ENCODE peak calls at places on chromosomes 13 and 19, in eight cellular contexts. One of them, this sample, is unnamed. For H3K36me3, the result is how much of the 10 kb centered on the place peaks cover.

GRCh38 chr19:38213911-38214625 is 10.0 kb downstream of the DPF1 start:
- DNase-seq in right lobe of liver: no peak
- DNase-seq in stomach: no peak
- DNase-seq in Panc1: no peak
- DNase-seq in psoas muscle: no peak
- DNase-seq in heart left ventricle: no peak
- DNase-seq in brain microvascular endothelial cell: peak
- DNase-seq in neuronal stem cell: no peak
- DNase-seq in this sample: no peak

GRCh38 chr13:85314686-85315085 is 484.5 kb downstream of the SLITRK6 start:
- DNase-seq in right lobe of liver: no peak
- DNase-seq in stomach: no peak
- DNase-seq in Panc1: no peak
- DNase-seq in psoas muscle: no peak
- DNase-seq in heart left ventricle: no peak
- DNase-seq in brain microvascular endothelial cell: no peak
- DNase-seq in neuronal stem cell: peak
- DNase-seq in this sample: no peak

GRCh38 chr19:48964205-48965032 is 690 bp upstream of the FTL start:
- DNase-seq in right lobe of liver: peak
- DNase-seq in stomach: peak
- DNase-seq in Panc1: no peak
- DNase-seq in psoas muscle: no peak
- DNase-seq in heart left ventricle: no peak
- DNase-seq in brain microvascular endothelial cell: peak
- DNase-seq in neuronal stem cell: no peak
- DNase-seq in this sample: no peak

GRCh38 chr13:29758591-29759114 is 91.8 kb downstream of the UBL3 start:
- DNase-seq in right lobe of liver: no peak
- DNase-seq in stomach: peak
- DNase-seq in Panc1: no peak
- DNase-seq in psoas muscle: peak
- DNase-seq in heart left ventricle: peak
- DNase-seq in brain microvascular endothelial cell: peak
- DNase-seq in neuronal stem cell: no peak
- DNase-seq in this sample: no peak

GRCh38 chr13:107834717-107835116 is 380.6 kb downstream of the LIG4 start:
- DNase-seq in right lobe of liver: no peak
- DNase-seq in stomach: no peak
- DNase-seq in Panc1: no peak
- DNase-seq in psoas muscle: no peak
- DNase-seq in heart left ventricle: no peak
- DNase-seq in brain microvascular endothelial cell: peak
- DNase-seq in neuronal stem cell: no peak
- DNase-seq in this sample: no peak

GRCh38 chr19:1177322-1178114 is 3.5 kb upstream of the SBNO2 start:
- DNase-seq in right lobe of liver: no peak
- DNase-seq in stomach: no peak
- DNase-seq in Panc1: no peak
- DNase-seq in psoas muscle: no peak
- DNase-seq in heart left ventricle: no peak
- DNase-seq in brain microvascular endothelial cell: peak
- DNase-seq in neuronal stem cell: no peak
- DNase-seq in this sample: no peak

GRCh38 chr13:30727491-30728350 is 7.6 kb upstream of the ALOX5AP start:
- DNase-seq in right lobe of liver: no peak
- DNase-seq in stomach: no peak
- DNase-seq in Panc1: no peak
- DNase-seq in psoas muscle: no peak
- DNase-seq in heart left ventricle: no peak
- DNase-seq in brain microvascular endothelial cell: no peak
- DNase-seq in neuronal stem cell: no peak
- DNase-seq in this sample: no peak

GRCh38 chr19:40494191-40494838 is 27.5 kb downstream of the SPTBN4 start:
- DNase-seq in right lobe of liver: no peak
- DNase-seq in stomach: no peak
- DNase-seq in Panc1: no peak
- DNase-seq in psoas muscle: no peak
- DNase-seq in heart left ventricle: no peak
- DNase-seq in brain microvascular endothelial cell: no peak
- DNase-seq in neuronal stem cell: no peak
- DNase-seq in this sample: no peak

GRCh38 chr19:45147835-45148676 is 12.7 kb downstream of the NKPD1 start:
- DNase-seq in right lobe of liver: no peak
- DNase-seq in stomach: no peak
- DNase-seq in Panc1: no peak
- DNase-seq in psoas muscle: no peak
- DNase-seq in heart left ventricle: no peak
- DNase-seq in brain microvascular endothelial cell: no peak
- DNase-seq in neuronal stem cell: no peak
- DNase-seq in this sample: no peak

GRCh38 chr13:98909016-98909415 is 68.8 kb downstream of the DOCK9 start:
- DNase-seq in right lobe of liver: no peak
- DNase-seq in stomach: no peak
- DNase-seq in Panc1: no peak
- DNase-seq in psoas muscle: no peak
- DNase-seq in heart left ventricle: no peak
- DNase-seq in brain microvascular endothelial cell: peak
- DNase-seq in neuronal stem cell: no peak
- DNase-seq in this sample: no peak

GRCh38 chr19:30219682-30220081 is 152.5 kb upstream of the ZNF536 start:
- DNase-seq in right lobe of liver: no peak
- DNase-seq in stomach: no peak
- DNase-seq in Panc1: no peak
- DNase-seq in psoas muscle: no peak
- DNase-seq in heart left ventricle: no peak
- DNase-seq in brain microvascular endothelial cell: no peak
- DNase-seq in neuronal stem cell: no peak
- DNase-seq in this sample: no peak

GRCh38 chr19:58475714-58476497 is at the start of gene ZNF446:
- DNase-seq in right lobe of liver: peak
- DNase-seq in stomach: peak
- DNase-seq in Panc1: peak
- DNase-seq in psoas muscle: peak
- DNase-seq in heart left ventricle: peak
- DNase-seq in brain microvascular endothelial cell: peak
- DNase-seq in neuronal stem cell: peak
- DNase-seq in this sample: peak

GRCh38 chr19:18814063-18814462 is 17.7 kb upstream of the UPF1 start:
- DNase-seq in right lobe of liver: no peak
- DNase-seq in stomach: no peak
- DNase-seq in Panc1: no peak
- DNase-seq in psoas muscle: peak
- DNase-seq in heart left ventricle: no peak
- DNase-seq in brain microvascular endothelial cell: no peak
- DNase-seq in neuronal stem cell: no peak
- DNase-seq in this sample: no peak

GRCh38 chr13:113656831-113657671 is 947 bp downstream of the ATP4B start:
- DNase-seq in right lobe of liver: peak
- DNase-seq in stomach: peak
- DNase-seq in Panc1: no peak
- DNase-seq in psoas muscle: no peak
- DNase-seq in heart left ventricle: peak
- DNase-seq in brain microvascular endothelial cell: no peak
- DNase-seq in neuronal stem cell: no peak
- DNase-seq in this sample: no peak

GRCh38 chr13:85503797-85504196 is 295.4 kb downstream of the SLITRK6 start:
- DNase-seq in right lobe of liver: no peak
- DNase-seq in stomach: no peak
- DNase-seq in Panc1: no peak
- DNase-seq in psoas muscle: no peak
- DNase-seq in heart left ventricle: no peak
- DNase-seq in brain microvascular endothelial cell: peak
- DNase-seq in neuronal stem cell: no peak
- DNase-seq in this sample: no peak

GRCh38 chr19:30811397-30812098 is 439.4 kb downstream of the ZNF536 start:
- DNase-seq in right lobe of liver: no peak
- DNase-seq in stomach: no peak
- DNase-seq in Panc1: no peak
- DNase-seq in psoas muscle: no peak
- DNase-seq in heart left ventricle: no peak
- DNase-seq in brain microvascular endothelial cell: no peak
- DNase-seq in neuronal stem cell: no peak
- DNase-seq in this sample: no peak

GRCh38 chr19:38784224-38784623 is 4.8 kb upstream of the LGALS7B start:
- DNase-seq in right lobe of liver: peak
- DNase-seq in stomach: no peak
- DNase-seq in Panc1: no peak
- DNase-seq in psoas muscle: no peak
- DNase-seq in heart left ventricle: no peak
- DNase-seq in brain microvascular endothelial cell: peak
- DNase-seq in neuronal stem cell: no peak
- DNase-seq in this sample: no peak

GRCh38 chr13:109945206-109945960 is 159.0 kb upstream of the IRS2 start:
- DNase-seq in right lobe of liver: no peak
- DNase-seq in stomach: no peak
- DNase-seq in Panc1: no peak
- DNase-seq in psoas muscle: no peak
- DNase-seq in heart left ventricle: no peak
- DNase-seq in brain microvascular endothelial cell: peak
- DNase-seq in neuronal stem cell: no peak
- DNase-seq in this sample: no peak

GRCh38 chr19:2047449-2048103 is 3.5 kb downstream of the MKNK2 start:
- DNase-seq in right lobe of liver: peak
- DNase-seq in stomach: peak
- DNase-seq in Panc1: no peak
- DNase-seq in psoas muscle: peak
- DNase-seq in heart left ventricle: no peak
- DNase-seq in brain microvascular endothelial cell: no peak
- DNase-seq in neuronal stem cell: no peak
- DNase-seq in this sample: no peak

GRCh38 chr19:14003279-14004051 is 2.7 kb downstream of the RFX1 start:
- DNase-seq in right lobe of liver: no peak
- DNase-seq in stomach: no peak
- DNase-seq in Panc1: no peak
- DNase-seq in psoas muscle: peak
- DNase-seq in heart left ventricle: no peak
- DNase-seq in brain microvascular endothelial cell: no peak
- DNase-seq in neuronal stem cell: no peak
- DNase-seq in this sample: no peak

GRCh38 chr19:15378529-15379082 is 981 bp downstream of the AKAP8 start:
- DNase-seq in right lobe of liver: peak
- DNase-seq in stomach: peak
- DNase-seq in Panc1: no peak
- DNase-seq in psoas muscle: no peak
- DNase-seq in heart left ventricle: no peak
- DNase-seq in brain microvascular endothelial cell: peak
- DNase-seq in neuronal stem cell: peak
- DNase-seq in this sample: no peak

GRCh38 chr19:6536138-6536671 is 5.4 kb downstream of the TNFSF9 start:
- DNase-seq in right lobe of liver: no peak
- DNase-seq in stomach: peak
- DNase-seq in Panc1: no peak
- DNase-seq in psoas muscle: peak
- DNase-seq in heart left ventricle: no peak
- DNase-seq in brain microvascular endothelial cell: peak
- DNase-seq in neuronal stem cell: no peak
- DNase-seq in this sample: no peak
- H3K27ac ChIP-seq in right lobe of liver: no peak
- H3K27ac ChIP-seq in stomach: no peak
- H3K27ac ChIP-seq in Panc1: no peak
- H3K27ac ChIP-seq in psoas muscle: no peak
- H3K27ac ChIP-seq in heart left ventricle: peak
- H3K27ac ChIP-seq in brain microvascular endothelial cell: no peak
- H3K27ac ChIP-seq in neuronal stem cell: no peak
- H3K27ac ChIP-seq in this sample: no peak

DNA sequence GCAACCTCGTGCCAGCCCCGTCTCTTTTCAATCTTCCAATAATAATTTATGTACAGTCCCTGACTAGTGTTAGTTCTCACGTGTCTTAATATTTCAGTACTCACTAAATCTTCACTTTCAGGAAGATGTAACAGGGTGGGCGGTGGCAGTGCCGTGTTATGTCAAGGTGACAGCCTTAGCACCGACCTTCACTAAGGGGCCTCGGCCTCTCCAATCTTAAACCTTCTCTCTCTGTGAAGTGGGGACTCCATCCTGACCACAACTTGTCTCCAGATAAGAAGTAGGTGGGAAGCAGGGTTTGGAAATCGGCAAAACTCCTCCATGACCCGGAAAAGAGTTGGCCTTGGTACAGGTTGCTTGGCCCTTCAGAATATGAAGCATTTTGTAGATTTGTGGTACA is 1.8 kb downstream of the RPS19 start:
- DNase-seq in right lobe of liver: no peak
- DNase-seq in stomach: no peak
- DNase-seq in Panc1: no peak
- DNase-seq in psoas muscle: no peak
- DNase-seq in heart left ventricle: no peak
- DNase-seq in brain microvascular endothelial cell: no peak
- DNase-seq in neuronal stem cell: no peak
- DNase-seq in this sample: no peak
- H3K36me3 ChIP-seq in right lobe of liver: under half
- H3K36me3 ChIP-seq in stomach: half or more
- H3K36me3 ChIP-seq in Panc1: under half
- H3K36me3 ChIP-seq in psoas muscle: under half
- H3K36me3 ChIP-seq in heart left ventricle: half or more
- H3K36me3 ChIP-seq in brain microvascular endothelial cell: half or more
- H3K36me3 ChIP-seq in neuronal stem cell: half or more
- H3K36me3 ChIP-seq in this sample: under half

DNA sequence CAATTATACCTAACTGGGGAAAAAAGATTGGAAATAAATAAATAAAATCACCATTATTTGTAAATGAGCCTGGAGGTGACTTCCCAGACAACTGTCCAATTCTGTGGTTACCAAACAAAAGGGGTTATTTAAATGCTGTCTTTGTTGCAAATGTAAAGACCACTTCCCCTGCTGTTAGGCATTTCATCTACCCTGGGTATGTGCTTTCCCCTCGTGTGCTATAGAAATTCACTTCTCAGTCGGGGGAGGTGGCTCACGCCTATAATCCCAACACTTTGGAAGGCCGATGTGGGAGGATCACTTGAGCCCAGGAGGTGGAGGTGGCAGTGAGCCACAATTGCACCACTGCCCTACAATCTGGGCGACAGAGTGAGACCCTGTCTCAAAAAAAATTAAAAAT is 101.9 kb upstream of the AKAP11 start:
- DNase-seq in right lobe of liver: no peak
- DNase-seq in stomach: no peak
- DNase-seq in Panc1: no peak
- DNase-seq in psoas muscle: no peak
- DNase-seq in heart left ventricle: no peak
- DNase-seq in brain microvascular endothelial cell: no peak
- DNase-seq in neuronal stem cell: peak
- DNase-seq in this sample: peak
- H3K27ac ChIP-seq in right lobe of liver: no peak
- H3K27ac ChIP-seq in stomach: no peak
- H3K27ac ChIP-seq in Panc1: no peak
- H3K27ac ChIP-seq in psoas muscle: no peak
- H3K27ac ChIP-seq in heart left ventricle: no peak
- H3K27ac ChIP-seq in brain microvascular endothelial cell: no peak
- H3K27ac ChIP-seq in neuronal stem cell: no peak
- H3K27ac ChIP-seq in this sample: no peak

DNA sequence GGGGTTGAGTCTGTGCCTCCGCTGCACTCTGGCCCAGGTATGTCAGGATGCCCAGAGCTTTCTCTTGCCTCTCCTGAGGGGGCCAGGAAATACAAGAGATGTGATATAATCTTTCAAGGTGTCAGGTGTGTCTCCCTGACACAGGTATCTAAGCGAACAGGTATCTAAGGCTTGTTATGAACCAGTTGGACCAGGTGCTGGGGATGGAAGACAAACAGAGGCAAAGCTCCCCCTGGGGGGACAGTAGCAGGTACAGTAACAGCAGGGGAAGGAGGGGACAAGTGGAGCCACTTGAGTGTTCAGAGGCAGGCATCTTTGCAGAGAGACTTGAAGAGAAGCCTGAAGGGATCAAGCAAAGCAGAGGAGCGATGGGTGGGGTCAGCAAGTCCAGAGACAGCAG is 2.6 kb downstream of the LENG1 start:
- DNase-seq in right lobe of liver: no peak
- DNase-seq in stomach: no peak
- DNase-seq in Panc1: no peak
- DNase-seq in psoas muscle: no peak
- DNase-seq in heart left ventricle: no peak
- DNase-seq in brain microvascular endothelial cell: no peak
- DNase-seq in neuronal stem cell: no peak
- DNase-seq in this sample: no peak
- H3K36me3 ChIP-seq in right lobe of liver: under half
- H3K36me3 ChIP-seq in stomach: half or more
- H3K36me3 ChIP-seq in Panc1: under half
- H3K36me3 ChIP-seq in psoas muscle: under half
- H3K36me3 ChIP-seq in heart left ventricle: half or more
- H3K36me3 ChIP-seq in brain microvascular endothelial cell: half or more
- H3K36me3 ChIP-seq in neuronal stem cell: half or more
- H3K36me3 ChIP-seq in this sample: under half